ENCODE peak calls at places on chromosome 11, in nine cellular contexts. One of them, this sample, is unnamed.

GRCh38 chr11:118893662-118894061 is 10.0 kb downstream of the CXCR5 start:
- DNase-seq in astrocyte of the hippocampus: no peak
- DNase-seq in astrocyte: no peak
- DNase-seq in brain microvascular endothelial cell: no peak
- DNase-seq in caudate nucleus: no peak
- DNase-seq in NB4: no peak
- DNase-seq in HAP-1: no peak
- DNase-seq in B cell: peak; percentile 17
- DNase-seq in MM.1S: no peak
- DNase-seq in this sample: no peak

GRCh38 chr11:123238297-123238696 is 43.2 kb upstream of the CLMP start:
- DNase-seq in NB4: peak; percentile 12
- DNase-seq in caudate nucleus: no peak
- DNase-seq in B cell: no peak
- DNase-seq in MM.1S: no peak
- DNase-seq in astrocyte: no peak
- DNase-seq in HAP-1: no peak
- DNase-seq in brain microvascular endothelial cell: no peak
- DNase-seq in astrocyte of the hippocampus: no peak
- DNase-seq in this sample: no peak

GRCh38 chr11:17405232-17406005 is 17.0 kb upstream of the KCNJ11 start:
- DNase-seq in brain microvascular endothelial cell: peak; percentile 35
- DNase-seq in caudate nucleus: peak; percentile 66
- DNase-seq in MM.1S: peak; percentile 37
- DNase-seq in NB4: peak; percentile 71
- DNase-seq in B cell: no peak
- DNase-seq in HAP-1: no peak
- DNase-seq in astrocyte of the hippocampus: peak; percentile 16
- DNase-seq in astrocyte: no peak
- DNase-seq in this sample: no peak

GRCh38 chr11:102664001-102664752 is 39.0 kb upstream of the MMP20 start:
- DNase-seq in MM.1S: no peak
- DNase-seq in brain microvascular endothelial cell: no peak
- DNase-seq in astrocyte: no peak
- DNase-seq in astrocyte of the hippocampus: no peak
- DNase-seq in HAP-1: no peak
- DNase-seq in NB4: peak; percentile 46
- DNase-seq in caudate nucleus: no peak
- DNase-seq in B cell: no peak
- DNase-seq in this sample: no peak

GRCh38 chr11:13152736-13153541 is 124.7 kb upstream of the BMAL1 start:
- DNase-seq in astrocyte: no peak
- DNase-seq in NB4: no peak
- DNase-seq in brain microvascular endothelial cell: peak; percentile 12
- DNase-seq in B cell: no peak
- DNase-seq in MM.1S: no peak
- DNase-seq in caudate nucleus: peak; percentile 2
- DNase-seq in HAP-1: no peak
- DNase-seq in astrocyte of the hippocampus: peak; percentile 44
- DNase-seq in this sample: no peak

GRCh38 chr11:94154095-94154856 is 25.6 kb downstream of the PANX1 start:
- DNase-seq in HAP-1: no peak
- DNase-seq in astrocyte of the hippocampus: no peak
- DNase-seq in MM.1S: no peak
- DNase-seq in caudate nucleus: no peak
- DNase-seq in B cell: no peak
- DNase-seq in brain microvascular endothelial cell: no peak
- DNase-seq in NB4: no peak
- DNase-seq in astrocyte: no peak
- DNase-seq in this sample: no peak

GRCh38 chr11:68145120-68145866 is 24.1 kb upstream of the CHKA start:
- DNase-seq in MM.1S: no peak
- DNase-seq in brain microvascular endothelial cell: no peak
- DNase-seq in B cell: no peak
- DNase-seq in astrocyte of the hippocampus: peak; percentile 31
- DNase-seq in caudate nucleus: no peak
- DNase-seq in NB4: no peak
- DNase-seq in astrocyte: no peak
- DNase-seq in HAP-1: no peak
- DNase-seq in this sample: no peak

GRCh38 chr11:61332266-61332822 is 561 bp downstream of the DDB1 start:
- DNase-seq in astrocyte of the hippocampus: peak; percentile 47
- DNase-seq in brain microvascular endothelial cell: peak; percentile 15
- DNase-seq in B cell: no peak
- DNase-seq in NB4: peak; percentile 40
- DNase-seq in caudate nucleus: no peak
- DNase-seq in astrocyte: no peak
- DNase-seq in HAP-1: no peak
- DNase-seq in MM.1S: no peak
- DNase-seq in this sample: no peak

GRCh38 chr11:69515271-69516245 is 34.1 kb downstream of the LINC01488 start:
- DNase-seq in HAP-1: no peak
- DNase-seq in brain microvascular endothelial cell: no peak
- DNase-seq in B cell: no peak
- DNase-seq in caudate nucleus: no peak
- DNase-seq in astrocyte: no peak
- DNase-seq in NB4: peak; percentile 28
- DNase-seq in MM.1S: no peak
- DNase-seq in astrocyte of the hippocampus: no peak
- DNase-seq in this sample: no peak

This sample was measured in GDM1.